ENCODE peak calls at places on chromosomes 11 and 22, in five cellular contexts. M is lower lobe of right lung; K is HCT116; N is CD4-positive, alpha-beta memory T cell; S is fibroblast of lung. J is an unnamed sample.

GRCh38 chr11:65213322-65214211 is 31.8 kb downstream of the CAPN1 start:
- DNase-seq in N (no peak), K (no peak), S (peak; percentile 11), M (no peak), J (peak; percentile 9)

GRCh38 chr11:11510939-11511338 is 110.9 kb downstream of the GALNT18 start:
- DNase-seq in S (no peak), N (no peak), M (peak; percentile 57), K (no peak), J (no peak)

GRCh38 chr22:39278040-39278439 is 33.3 kb upstream of the PDGFB start:
- DNase-seq in K (no peak), N (no peak), M (no peak), S (peak; percentile 51), J (no peak)

GRCh38 chr22:37144180-37144554 is 5.5 kb downstream of the IL2RB start:
- DNase-seq in N (peak; percentile 6), S (no peak), K (no peak), M (no peak), J (no peak)

GRCh38 chr11:106133529-106133928 is 56.1 kb downstream of the AASDHPPT start:
- DNase-seq in K (no peak), N (no peak), M (no peak), S (peak; percentile 26), J (no peak)

GRCh38 chr22:37121887-37122591 is 12.5 kb upstream of the TMPRSS6 start:
- DNase-seq in K (no peak), N (peak; percentile 99), S (no peak), M (no peak), J (peak; percentile 84)

GRCh38 chr11:30046211-30046945 is 29.5 kb upstream of the KCNA4 start:
- DNase-seq in N (no peak), K (no peak), S (no peak), M (no peak), J (no peak)

GRCh38 chr11:68146010-68146540 is 24.9 kb upstream of the CHKA start:
- DNase-seq in N (no peak), K (no peak), M (peak; percentile 98), S (peak; percentile 19), J (no peak)

GRCh38 chr22:17716529-17716928 is 57.7 kb downstream of the BID start:
- DNase-seq in M (no peak), N (no peak), K (no peak), S (no peak), J (no peak)

GRCh38 chr11:75241036-75241905 is 697 bp downstream of the TPBGL start:
- DNase-seq in S (peak; percentile 77), K (peak; percentile 54), N (peak; percentile 76), M (peak; percentile 89), J (peak; percentile 85)

GRCh38 chr11:62087694-62088093 is 36.1 kb upstream of the INCENP start:
- DNase-seq in S (no peak), M (no peak), K (no peak), N (no peak), J (no peak)

GRCh38 chr11:83600656-83601055 is 314.5 kb upstream of the CCDC90B start:
- DNase-seq in K (no peak), M (no peak), N (no peak), S (no peak), J (no peak)

GRCh38 chr22:50303848-50304527 is 3.5 kb downstream of the PLXNB2 start:
- DNase-seq in K (no peak), N (no peak), M (peak; percentile 81), S (no peak), J (no peak)

GRCh38 chr11:70182266-70182665 is 20.8 kb upstream of the FADD start:
- DNase-seq in N (no peak), S (no peak), M (no peak), K (no peak), J (no peak)

GRCh38 chr11:76073716-76074115 is 132.6 kb downstream of the WNT11 start:
- DNase-seq in S (peak; percentile 73), M (no peak), N (no peak), K (no peak), J (no peak)

GRCh38 chr22:49577168-49578060 is 250.3 kb downstream of the BRD1 start:
- DNase-seq in N (no peak), S (no peak), K (no peak), M (peak; percentile 33), J (no peak)

GRCh38 chr11:57974830-57975229 is 48.9 kb upstream of the OR9Q1 start:
- DNase-seq in N (no peak), M (no peak), S (no peak), K (no peak), J (no peak)

GRCh38 chr11:79482800-79483199 is 42.0 kb upstream of the TENM4 start:
- DNase-seq in S (no peak), M (no peak), N (no peak), K (no peak), J (no peak)

GRCh38 chr11:86508604-86509471 is 134.2 kb downstream of the CCDC81 start:
- DNase-seq in N (no peak), K (no peak), S (no peak), M (no peak), J (no peak)

GRCh38 chr22:49077036-49077393 is 750.7 kb downstream of the BRD1 start:
- DNase-seq in M (no peak), N (no peak), S (no peak), K (no peak), J (no peak)

GRCh38 chr11:2886191-2886894 is 768 bp upstream of the CDKN1C start:
- DNase-seq in N (no peak), M (peak; percentile 66), K (no peak), S (peak; percentile 42), J (no peak)

GRCh38 chr11:119673389-119674336 is 55.3 kb downstream of the NECTIN1 start:
- DNase-seq in K (no peak), N (no peak), M (no peak), S (no peak), J (no peak)

GRCh38 chr22:20962491-20962945 is 4.5 kb upstream of the AIFM3 start:
- DNase-seq in K (no peak), S (no peak), M (no peak), N (no peak), J (no peak)

GRCh38 chr11:69261116-69261515 is 32.8 kb upstream of the MYEOV start:
- DNase-seq in M (no peak), K (no peak), N (no peak), S (no peak), J (no peak)

GRCh38 chr22:39718206-39718605 is 147.7 kb downstream of the CACNA1I start:
- DNase-seq in K (no peak), M (no peak), N (no peak), S (no peak), J (no peak)

GRCh38 chr22:44005524-44005923 is 18.6 kb upstream of the PARVB start:
- DNase-seq in S (no peak), K (no peak), N (no peak), M (peak; percentile 37), J (no peak)

DNA sequence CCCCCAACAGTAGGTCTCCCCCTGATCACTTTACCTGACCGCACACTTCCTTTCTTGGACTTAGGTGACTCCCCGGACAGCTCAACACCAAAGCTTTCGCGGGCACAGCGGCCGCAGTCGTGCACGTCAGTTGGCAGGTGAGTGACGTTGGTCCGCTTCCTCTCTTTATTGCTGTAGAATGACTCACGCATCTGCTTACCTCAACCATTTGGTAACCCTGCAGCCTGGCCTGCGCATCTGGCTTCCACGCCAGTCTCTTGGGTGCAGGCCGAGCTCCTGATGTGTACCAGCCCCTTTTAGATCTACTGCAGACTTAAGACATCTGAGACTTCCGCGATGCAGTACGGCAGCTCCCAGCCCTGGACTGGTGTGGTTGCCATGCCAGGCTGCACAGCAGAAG is 12.4 kb upstream of the TRMU start:
- DNase-seq in M (peak; percentile 34), N (no peak), K (no peak), S (no peak), J (no peak)
- H3K36me3 ChIP-seq in M (no peaks in the 10 kb centered on the region), N (no peaks in the 10 kb centered on the region), K (peaks cover 29% of the 10 kb centered on the region), S (peaks cover 17% of the 10 kb centered on the region), J (no peaks in the 10 kb centered on the region)

DNA sequence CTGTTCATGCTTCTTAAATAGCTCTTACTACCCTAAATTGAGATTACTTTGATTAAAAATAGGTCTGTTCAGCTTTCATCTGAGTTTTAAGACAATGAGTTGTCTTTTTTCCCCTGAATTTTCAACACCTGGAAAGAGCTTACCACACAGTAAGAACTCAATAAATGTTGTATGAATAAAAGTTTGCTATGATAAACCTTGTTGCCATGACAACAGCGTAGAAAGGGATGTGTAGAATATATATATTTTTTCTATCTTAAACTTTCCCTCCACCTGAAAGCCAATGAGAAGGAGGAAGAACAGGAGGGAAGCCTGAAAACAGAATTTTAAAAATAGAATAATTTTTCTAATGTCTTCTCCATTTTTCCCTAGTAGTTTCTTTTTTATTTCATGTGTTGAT is 3.4 kb downstream of the IL18 start:
- DNase-seq in N (no peak), M (no peak), S (no peak), K (no peak), J (no peak)
- H3K27ac ChIP-seq in N (no peak overlapping the region), M (peak overlapping the region; percentile 73), S (no peak overlapping the region), K (peak overlapping the region; percentile 86), J (no peak overlapping the region)

DNA sequence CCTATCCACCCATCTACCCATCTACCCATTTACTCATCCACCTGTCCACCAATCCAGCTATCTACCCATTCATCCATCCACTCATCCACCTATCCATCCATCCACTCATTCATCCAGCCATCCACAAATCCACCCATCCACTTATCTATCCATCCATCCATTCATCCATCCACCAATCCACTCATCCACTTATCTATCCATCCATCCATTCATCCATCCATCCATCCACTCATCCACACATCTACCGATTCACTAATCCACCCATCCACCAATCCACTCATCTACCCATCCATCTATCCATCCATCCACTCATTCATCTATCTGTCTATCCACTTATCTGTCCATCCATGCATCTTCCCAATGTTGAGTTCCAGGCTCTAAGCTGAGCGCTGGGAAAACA is 1.7 kb upstream of the SPI1 start:
- DNase-seq in K (no peak), M (no peak), N (no peak), S (no peak), J (no peak)
- H3K4me1 ChIP-seq in K (peaks cover 13% of the 10 kb centered on the region), M (peaks cover 10% of the 10 kb centered on the region), N (no peaks in the 10 kb centered on the region), S (no peaks in the 10 kb centered on the region), J (no peaks in the 10 kb centered on the region)

GRCh38 chr22:46355996-46356471 is 20.5 kb downstream of the TRMU start:
- DNase-seq in M (no peak), S (no peak), K (no peak), N (no peak), J (no peak)

GRCh38 chr22:46357711-46358505 is 22.4 kb downstream of the TRMU start:
- DNase-seq in M (peak; percentile 43), S (no peak), N (no peak), K (no peak), J (no peak)

GRCh38 chr22:46355369-46355995 is 20.0 kb downstream of the TRMU start:
- DNase-seq in N (no peak), S (peak; percentile 48), M (peak; percentile 74), K (no peak), J (peak; percentile 63)

GRCh38 chr22:46357186-46357500 is 21.6 kb downstream of the TRMU start:
- DNase-seq in S (no peak), N (no peak), K (no peak), M (no peak), J (no peak)

DNA sequence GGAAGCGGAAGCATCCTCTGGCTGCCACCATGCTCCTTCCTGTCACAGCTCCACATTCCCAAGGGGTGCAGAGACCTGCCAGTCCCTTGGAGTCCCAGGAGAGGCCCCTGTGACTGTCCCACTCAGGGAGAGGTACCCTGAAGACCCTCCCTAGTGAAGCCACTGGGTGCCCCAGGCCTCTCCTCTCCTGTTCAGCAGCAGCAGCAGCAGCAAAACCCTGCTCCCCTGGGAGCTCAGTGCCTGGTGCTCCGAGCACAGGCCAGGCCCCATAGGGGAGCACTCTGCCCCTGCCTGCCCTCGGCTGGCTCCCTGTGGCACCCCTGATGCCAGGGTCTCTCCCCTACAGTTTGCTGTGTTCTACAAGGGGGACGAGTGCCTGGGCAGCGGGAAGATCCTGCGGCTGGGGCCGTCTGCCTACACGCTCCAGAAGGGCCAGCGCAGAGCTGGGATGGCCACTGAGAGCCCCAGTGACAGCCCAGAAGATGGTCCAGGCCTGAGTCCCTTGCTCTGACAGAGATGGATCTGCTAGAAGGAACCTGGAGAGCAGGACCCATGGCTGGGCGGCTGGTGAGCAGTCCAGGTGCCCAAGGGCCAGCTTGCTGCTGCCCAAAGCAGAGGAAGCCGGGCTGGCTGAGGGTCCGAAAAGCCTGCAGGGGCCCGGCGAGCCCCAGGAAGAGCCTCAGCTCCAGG is 21.1 kb downstream of the TRMU start:
- DNase-seq in N (no peak), S (no peak), K (no peak), M (no peak), J (no peak)
- H3K36me3 ChIP-seq in N (peaks cover 34% of the 10 kb centered on the region), S (peaks cover 17% of the 10 kb centered on the region), K (peaks cover 10% of the 10 kb centered on the region), M (peaks cover 72% of the 10 kb centered on the region), J (no peaks in the 10 kb centered on the region)